ENCODE peak calls at places on chromosomes 3 and 15, in five cellular contexts. T is foreskin fibroblast, M is dorsolateral prefrontal cortex, C is mucosa of descending colon, U is pancreas. Y is an unnamed sample.

GRCh38 chr15:51341366-51342248 is at the start of gene GLDN:
- DNase-seq in T (peak; percentile 59), M (peak; percentile 88), C (peak; percentile 54), U (peak; percentile 65), Y (peak; percentile 24)

GRCh38 chr3:161914703-161915102 is 418.1 kb downstream of the OTOL1 start:
- DNase-seq in T (peak; percentile 78), M (peak; percentile 68), C (no peak), U (no peak), Y (peak; percentile 77)

GRCh38 chr15:101293122-101293521 is 1.9 kb downstream of the SNRPA1 start:
- DNase-seq in T (no peak), M (no peak), C (no peak), U (no peak), Y (no peak)

GRCh38 chr3:42443292-42443691 is 32.9 kb upstream of the LYZL4 start:
- DNase-seq in T (no peak), M (no peak), C (no peak), U (no peak), Y (no peak)

GRCh38 chr3:158842946-158843345 is 41.1 kb downstream of the MFSD1 start:
- DNase-seq in T (peak; percentile 59), M (no peak), C (no peak), U (no peak), Y (no peak)

GRCh38 chr3:166263460-166263859 is 426.2 kb upstream of the BCHE start:
- DNase-seq in T (no peak), M (no peak), C (no peak), U (no peak), Y (no peak)

GRCh38 chr15:57751177-57751800 is 44.8 kb downstream of the POLR2M start:
- DNase-seq in T (peak; percentile 74), M (no peak), C (no peak), U (no peak), Y (peak; percentile 75)

GRCh38 chr3:141710888-141711616 is 27.0 kb upstream of the RNF7 start:
- DNase-seq in T (peak; percentile 91), M (no peak), C (no peak), U (no peak), Y (peak; percentile 90)

GRCh38 chr3:133868166-133868565 is 27.5 kb downstream of the RAB6B start:
- DNase-seq in T (no peak), M (no peak), C (no peak), U (no peak), Y (no peak)

GRCh38 chr15:63264685-63265302 is 12.6 kb upstream of the APH1B start:
- DNase-seq in T (peak; percentile 88), M (no peak), C (no peak), U (no peak), Y (peak; percentile 73)

GRCh38 chr3:38575279-38575843 is 74.1 kb downstream of the SCN5A start:
- DNase-seq in T (peak; percentile 14), M (no peak), C (no peak), U (no peak), Y (no peak)

GRCh38 chr3:172751188-172751571 is 654 bp downstream of the ECT2 start:
- DNase-seq in T (peak; percentile 54), M (no peak), C (no peak), U (no peak), Y (peak; percentile 26)

GRCh38 chr3:169085827-169086226 is 577.7 kb downstream of the MECOM start:
- DNase-seq in T (peak; percentile 91), M (no peak), C (no peak), U (no peak), Y (peak; percentile 95)

GRCh38 chr15:68427961-68428360 is 4.0 kb downstream of the ITGA11 start:
- DNase-seq in T (no peak), M (no peak), C (no peak), U (no peak), Y (no peak)

GRCh38 chr3:127061641-127062040 is 78.7 kb downstream of the PLXNA1 start:
- DNase-seq in T (no peak), M (no peak), C (no peak), U (no peak), Y (no peak)

GRCh38 chr15:92881570-92881837 is 18.6 kb upstream of the CHD2 start:
- DNase-seq in T (no peak), M (no peak), C (no peak), U (no peak), Y (no peak)

GRCh38 chr3:111621535-111621934 is 26.4 kb upstream of the ZBED2 start:
- DNase-seq in T (no peak), M (no peak), C (no peak), U (no peak), Y (no peak)

GRCh38 chr15:50880651-50881114 is 27.8 kb upstream of the AP4E1 start:
- DNase-seq in T (peak; percentile 85), M (no peak), C (no peak), U (no peak), Y (peak; percentile 72)

GRCh38 chr3:165744025-165744424 is 93.2 kb downstream of the BCHE start:
- DNase-seq in T (no peak), M (no peak), C (no peak), U (no peak), Y (no peak)

GRCh38 chr3:5231067-5231466 is 43.6 kb downstream of the EDEM1 start:
- DNase-seq in T (no peak), M (no peak), C (no peak), U (no peak), Y (no peak)

GRCh38 chr3:180776433-180776832 is 97.1 kb upstream of the CCDC39 start:
- DNase-seq in T (no peak), M (no peak), C (no peak), U (no peak), Y (no peak)

GRCh38 chr3:5071061-5071460 is 51.0 kb upstream of the ARL8B start:
- DNase-seq in T (peak; percentile 21), M (no peak), C (no peak), U (no peak), Y (peak; percentile 73)

GRCh38 chr15:28992996-28993719 is 107.4 kb downstream of the APBA2 start:
- DNase-seq in T (peak; percentile 36), M (no peak), C (no peak), U (no peak), Y (no peak)

GRCh38 chr3:151166161-151166560 is 36.9 kb downstream of the GPR171 start:
- DNase-seq in T (peak; percentile 18), M (no peak), C (no peak), U (no peak), Y (no peak)

GRCh38 chr3:10319804-10320203 is 1.1 kb downstream of the SEC13 start:
- DNase-seq in T (no peak), M (no peak), C (no peak), U (no peak), Y (no peak)

DNA sequence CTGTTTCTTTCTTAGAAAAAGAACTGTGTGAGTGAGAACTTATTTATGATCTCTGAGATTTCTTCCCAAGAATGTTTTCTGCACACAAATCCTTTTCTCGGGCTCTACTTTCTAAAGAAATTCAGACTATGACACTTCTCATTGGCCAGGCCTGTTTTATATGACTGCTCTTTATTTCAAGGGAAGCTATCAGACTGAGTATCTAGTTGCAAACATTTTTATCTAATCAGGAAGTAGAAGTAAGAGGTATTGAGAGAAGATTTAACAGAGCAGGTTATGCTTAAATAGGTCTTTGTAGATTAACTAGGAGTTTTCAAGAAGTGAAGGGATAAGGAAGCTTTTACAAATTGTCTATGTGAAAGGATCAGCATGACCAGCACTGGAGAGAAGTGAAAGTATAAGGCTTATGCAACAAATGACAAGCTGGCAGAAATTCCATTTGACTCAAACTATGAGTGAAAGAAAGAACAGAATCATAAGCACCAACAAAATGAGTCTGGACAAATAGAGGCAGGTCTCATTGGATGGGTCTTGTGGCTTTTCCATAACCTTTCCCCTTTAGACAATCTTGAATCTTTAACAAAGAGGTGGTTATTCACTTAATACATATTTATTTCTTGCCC is 71.9 kb upstream of the CHL1 start:
- DNase-seq in T (no peak), M (no peak), C (no peak), U (no peak), Y (no peak)
- H3K4me3 ChIP-seq in T (no peak overlapping the region), M (no peak overlapping the region), C (no peak overlapping the region), U (no peak overlapping the region), Y (no peak overlapping the region)

GRCh38 chr3:154427685-154428291 is 2.2 kb downstream of the GPR149 start:
- DNase-seq in T (no peak), M (no peak), C (no peak), U (no peak), Y (no peak)

GRCh38 chr3:154430014-154430413 is at the start of gene GPR149:
- DNase-seq in T (peak; percentile 19), M (no peak), C (no peak), U (no peak), Y (no peak)

GRCh38 chr3:154431043-154431442 is 1.1 kb upstream of the GPR149 start:
- DNase-seq in T (no peak), M (no peak), C (no peak), U (no peak), Y (no peak)

GRCh38 chr3:154422694-154423093 is 7.3 kb downstream of the GPR149 start:
- DNase-seq in T (no peak), M (no peak), C (no peak), U (no peak), Y (no peak)

DNA sequence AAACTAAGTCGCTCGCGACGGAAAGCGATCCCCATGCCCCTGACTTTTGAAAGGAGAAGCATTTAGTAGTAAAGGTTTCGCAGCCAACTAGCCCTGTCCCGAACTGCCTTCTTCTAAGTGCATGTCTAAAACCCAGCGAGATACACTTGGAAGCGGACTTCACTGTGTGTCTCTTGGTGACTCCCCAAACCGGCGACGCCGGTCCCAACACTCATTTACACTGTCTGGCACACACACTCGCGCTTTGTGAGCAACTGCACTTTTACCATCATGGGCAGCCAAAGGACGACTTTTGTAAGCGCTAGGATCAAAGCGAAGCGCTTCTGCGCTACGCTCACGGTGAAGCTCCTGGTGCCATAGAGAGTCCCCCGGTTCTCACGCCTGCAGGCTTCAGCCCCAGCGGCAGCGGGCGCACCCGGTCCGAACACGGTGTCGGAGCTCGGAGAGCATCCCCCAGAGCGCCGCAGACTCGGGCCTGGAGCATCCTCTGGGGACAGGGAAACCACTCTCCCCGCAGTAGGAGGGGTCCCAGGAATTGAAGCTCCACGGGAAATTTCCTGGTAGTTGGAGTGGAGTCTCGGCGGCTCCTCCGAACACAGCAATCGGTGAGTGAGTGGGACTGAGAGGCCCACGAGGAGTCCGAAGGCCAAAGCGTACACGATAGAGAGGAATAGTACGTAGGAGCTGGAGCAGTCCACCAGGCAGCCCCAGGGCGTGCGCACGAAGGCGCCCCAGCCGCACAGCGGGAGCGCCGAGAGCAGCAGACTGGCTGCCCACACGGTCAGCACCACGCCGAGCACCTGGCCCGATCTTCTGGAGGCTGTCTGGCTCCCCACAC is 1.4 kb downstream of the GPR149 start:
- DNase-seq in T (peak; percentile 55), M (peak; percentile 44), C (no peak), U (peak; percentile 55), Y (peak; percentile 0)
- H3K4me3 ChIP-seq in T (no peak overlapping the region), M (peak overlapping the region; percentile 35), C (no peak overlapping the region), U (no peak overlapping the region), Y (no peak overlapping the region)

GRCh38 chr3:143848707-143849106 is 439 bp upstream of the SLC9A9 start:
- DNase-seq in T (no peak), M (no peak), C (no peak), U (no peak), Y (no peak)
- H3K4me3 ChIP-seq in T (peak overlapping the region; percentile 68), M (peak overlapping the region; percentile 89), C (no peak overlapping the region), U (no peak overlapping the region), Y (peak overlapping the region; percentile 73)

DNA sequence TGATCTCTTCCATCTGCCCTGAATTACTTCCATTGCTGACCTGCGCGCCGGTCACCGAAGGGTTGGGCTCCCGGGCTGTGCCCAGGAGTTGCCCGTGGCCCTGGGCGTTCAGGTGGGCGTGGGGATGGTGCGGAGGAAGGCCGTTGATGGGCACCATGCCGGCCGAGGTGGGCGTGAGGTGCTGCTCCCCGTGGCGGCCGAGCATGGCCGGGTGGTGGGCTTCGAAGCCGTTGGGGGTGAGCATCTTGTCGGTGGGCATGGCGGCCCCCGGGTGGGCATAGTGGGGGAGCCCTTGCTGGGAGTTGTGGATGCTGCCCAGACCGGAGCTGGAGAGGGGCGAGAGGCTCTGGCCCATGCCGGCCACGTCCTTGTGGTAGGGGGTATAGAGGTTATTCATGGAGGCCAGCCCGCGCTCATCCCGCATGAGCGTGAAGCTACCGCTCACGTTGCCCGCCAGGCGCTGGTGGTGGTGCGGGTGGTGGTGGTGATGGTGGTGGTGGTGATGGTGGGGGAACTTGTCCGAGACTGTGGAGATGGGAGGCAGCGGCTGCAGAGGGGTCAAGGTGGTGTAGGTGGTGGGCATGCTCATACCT is 1.0 kb downstream of the ONECUT1 start:
- DNase-seq in T (no peak), M (no peak), C (no peak), U (peak; percentile 69), Y (no peak)
- H3K4me3 ChIP-seq in T (no peak overlapping the region), M (no peak overlapping the region), C (no peak overlapping the region), U (peak overlapping the region; percentile 83), Y (no peak overlapping the region)

Y was measured in fibroblast of pulmonary artery.